ENCODE peak calls at places on chromosomes 6 and 20, in ten cellular contexts. S is COR-L47; M is activated naive CD8-positive, alpha-beta T cell treated with anti-CD3 and anti-CD28 coated beads, Interleukin-2, amount 50 U/mL, for 24 hours; H is activated CD4-positive, CD25-positive, alpha-beta regulatory T cell; N is WTC11; O is left cardiac atrium; K is caudate nucleus; F is aorta; P is KG1; Y is CD8-positive, alpha-beta memory T cell. R is an unnamed sample.

GRCh38 chr6:109453594-109454482 is 1.7 kb downstream of the MICAL1 start:
- DNase-seq in S (no peak), M (no peak), H (no peak), N (no peak), O (no peak), K (no peak), F (no peak), P (no peak), Y (no peak), R (no peak)

GRCh38 chr20:4545526-4545925 is 176.2 kb upstream of the PRND start:
- DNase-seq in S (no peak), M (no peak), H (no peak), N (no peak), O (no peak), K (no peak), F (no peak), P (no peak), Y (no peak), R (no peak)

GRCh38 chr6:63245420-63245819 is 34.2 kb downstream of the FKBP1C start:
- DNase-seq in S (no peak), M (no peak), H (no peak), N (no peak), O (no peak), K (no peak), F (no peak), P (no peak), Y (no peak), R (no peak)

GRCh38 chr20:9143926-9144325 is 75.0 kb downstream of the PLCB4 start:
- DNase-seq in S (no peak), M (no peak), H (no peak), N (no peak), O (no peak), K (no peak), F (no peak), P (no peak), Y (no peak), R (no peak)

GRCh38 chr20:24991897-24992419 is 593 bp downstream of the APMAP start:
- DNase-seq in S (no peak), M (peak; percentile 29), H (no peak), N (peak; percentile 23), O (no peak), K (no peak), F (no peak), P (no peak), Y (peak; percentile 8), R (no peak)

GRCh38 chr6:111774346-111774703 is 98.9 kb downstream of the FYN start:
- DNase-seq in S (no peak), M (no peak), H (no peak), N (no peak), O (no peak), K (no peak), F (no peak), P (no peak), Y (no peak), R (no peak)

GRCh38 chr6:157143171-157143884 is 180.0 kb downstream of the TMEM242 start:
- DNase-seq in S (no peak), M (peak; percentile 15), H (no peak), N (no peak), O (peak; percentile 69), K (no peak), F (peak; percentile 67), P (no peak), Y (peak; percentile 42), R (no peak)

GRCh38 chr6:1253816-1254215 is 58.1 kb upstream of the FOXQ1 start:
- DNase-seq in S (no peak), M (no peak), H (no peak), N (no peak), O (no peak), K (no peak), F (no peak), P (no peak), Y (no peak), R (no peak)

GRCh38 chr6:131937703-131938631 is 13.2 kb downstream of the CCN2 start:
- DNase-seq in S (peak; percentile 49), M (no peak), H (no peak), N (no peak), O (no peak), K (no peak), F (no peak), P (no peak), Y (no peak), R (no peak)

GRCh38 chr6:22451960-22452359 is 117.4 kb upstream of the HDGFL1 start:
- DNase-seq in S (no peak), M (no peak), H (no peak), N (no peak), O (no peak), K (no peak), F (no peak), P (no peak), Y (no peak), R (no peak)

GRCh38 chr6:93017626-93018025 is 401.7 kb downstream of the EPHA7 start:
- DNase-seq in S (no peak), M (no peak), H (no peak), N (no peak), O (no peak), K (no peak), F (no peak), P (no peak), Y (no peak), R (no peak)

GRCh38 chr20:37123441-37123840 is 27.6 kb upstream of the RBL1 start:
- DNase-seq in S (no peak), M (no peak), H (no peak), N (no peak), O (no peak), K (no peak), F (no peak), P (no peak), Y (no peak), R (no peak)

GRCh38 chr20:5714261-5715041 is 35.8 kb upstream of the SHLD1 start:
- DNase-seq in S (peak; percentile 17), M (peak; percentile 20), H (peak; percentile 6), N (no peak), O (no peak), K (no peak), F (no peak), P (peak; percentile 19), Y (peak; percentile 55), R (peak; percentile 97)

GRCh38 chr6:17672064-17672718 is 34.5 kb downstream of the NUP153 start:
- DNase-seq in S (no peak), M (no peak), H (no peak), N (no peak), O (no peak), K (no peak), F (no peak), P (no peak), Y (no peak), R (no peak)

GRCh38 chr6:4776493-4776966 is 326 bp downstream of the CDYL start:
- DNase-seq in S (peak; percentile 56), M (peak; percentile 52), H (no peak), N (peak; percentile 45), O (peak; percentile 66), K (no peak), F (no peak), P (no peak), Y (peak; percentile 20), R (no peak)

GRCh38 chr6:134299236-134299635 is 18.7 kb downstream of the SGK1 start:
- DNase-seq in S (no peak), M (no peak), H (no peak), N (no peak), O (no peak), K (no peak), F (no peak), P (no peak), Y (no peak), R (no peak)

GRCh38 chr20:57664924-57665588 is 44.8 kb downstream of the PMEPA1 start:
- DNase-seq in S (no peak), M (no peak), H (no peak), N (peak; percentile 6), O (no peak), K (no peak), F (peak; percentile 37), P (no peak), Y (no peak), R (no peak)

GRCh38 chr6:54291738-54292137 is 16.5 kb upstream of the TINAG start:
- DNase-seq in S (no peak), M (no peak), H (no peak), N (no peak), O (no peak), K (no peak), F (no peak), P (no peak), Y (no peak), R (no peak)

GRCh38 chr6:142485256-142485655 is 183.4 kb downstream of the ADGRG6 start:
- DNase-seq in S (peak; percentile 7), M (no peak), H (no peak), N (no peak), O (no peak), K (no peak), F (no peak), P (no peak), Y (no peak), R (no peak)

R was measured in naive thymus-derived CD8-positive, alpha-beta T cell.